ENCODE peak calls at places on chromosomes 1 and 21, in seven cellular contexts. One of them, this sample, is unnamed.

GRCh38 chr1:15153842-15154479 is 414 bp downstream of the TMEM51 start:
- DNase-seq in testis: peak
- DNase-seq in HCT116: no peak
- DNase-seq in left ventricle myocardium inferior: peak
- DNase-seq in Panc1: no peak
- DNase-seq in breast epithelium: no peak
- DNase-seq in WERI-Rb-1: peak
- DNase-seq in this sample: no peak

GRCh38 chr1:94083653-94084052 is 37.3 kb downstream of the ABCA4 start:
- DNase-seq in testis: no peak
- DNase-seq in Panc1: no peak
- DNase-seq in left ventricle myocardium inferior: no peak
- DNase-seq in WERI-Rb-1: no peak
- DNase-seq in breast epithelium: no peak
- DNase-seq in HCT116: no peak
- DNase-seq in this sample: no peak

GRCh38 chr1:117262976-117263375 is 52.2 kb upstream of the VTCN1 start:
- DNase-seq in HCT116: no peak
- DNase-seq in testis: no peak
- DNase-seq in Panc1: no peak
- DNase-seq in breast epithelium: no peak
- DNase-seq in left ventricle myocardium inferior: no peak
- DNase-seq in WERI-Rb-1: no peak
- DNase-seq in this sample: no peak

GRCh38 chr21:45952974-45953373 is 28.6 kb upstream of the COL6A1 start:
- DNase-seq in WERI-Rb-1: no peak
- DNase-seq in left ventricle myocardium inferior: no peak
- DNase-seq in HCT116: no peak
- DNase-seq in testis: no peak
- DNase-seq in breast epithelium: no peak
- DNase-seq in Panc1: no peak
- DNase-seq in this sample: no peak

GRCh38 chr1:35605882-35606182 is 32.7 kb downstream of the TFAP2E start:
- DNase-seq in Panc1: no peak
- DNase-seq in WERI-Rb-1: no peak
- DNase-seq in left ventricle myocardium inferior: no peak
- DNase-seq in testis: no peak
- DNase-seq in HCT116: no peak
- DNase-seq in breast epithelium: no peak
- DNase-seq in this sample: no peak

GRCh38 chr1:161013104-161013590 is 7.8 kb downstream of the F11R start:
- DNase-seq in WERI-Rb-1: no peak
- DNase-seq in Panc1: no peak
- DNase-seq in left ventricle myocardium inferior: no peak
- DNase-seq in HCT116: no peak
- DNase-seq in breast epithelium: no peak
- DNase-seq in testis: no peak
- DNase-seq in this sample: no peak

GRCh38 chr1:116453906-116454305 is 80.9 kb downstream of the ATP1A1 start:
- DNase-seq in Panc1: no peak
- DNase-seq in HCT116: no peak
- DNase-seq in breast epithelium: no peak
- DNase-seq in testis: no peak
- DNase-seq in WERI-Rb-1: no peak
- DNase-seq in left ventricle myocardium inferior: no peak
- DNase-seq in this sample: no peak

GRCh38 chr1:191343816-191344215 is 814.4 kb upstream of the RGS18 start:
- DNase-seq in HCT116: no peak
- DNase-seq in Panc1: no peak
- DNase-seq in left ventricle myocardium inferior: no peak
- DNase-seq in testis: no peak
- DNase-seq in breast epithelium: no peak
- DNase-seq in WERI-Rb-1: no peak
- DNase-seq in this sample: peak

GRCh38 chr1:105072850-105073249 is 1323.2 kb downstream of the AMY1C start:
- DNase-seq in WERI-Rb-1: no peak
- DNase-seq in breast epithelium: no peak
- DNase-seq in left ventricle myocardium inferior: no peak
- DNase-seq in HCT116: no peak
- DNase-seq in testis: no peak
- DNase-seq in Panc1: no peak
- DNase-seq in this sample: no peak

GRCh38 chr1:54800041-54800898 is 853 bp downstream of the TTC22 start:
- DNase-seq in breast epithelium: no peak
- DNase-seq in left ventricle myocardium inferior: no peak
- DNase-seq in HCT116: no peak
- DNase-seq in testis: no peak
- DNase-seq in WERI-Rb-1: no peak
- DNase-seq in Panc1: no peak
- DNase-seq in this sample: no peak

GRCh38 chr1:246580497-246581047 is 14.3 kb downstream of the CNST start:
- DNase-seq in HCT116: no peak
- DNase-seq in breast epithelium: no peak
- DNase-seq in left ventricle myocardium inferior: no peak
- DNase-seq in Panc1: no peak
- DNase-seq in WERI-Rb-1: no peak
- DNase-seq in testis: no peak
- DNase-seq in this sample: no peak

GRCh38 chr1:229434005-229434640 is at the start of gene ACTA1:
- DNase-seq in WERI-Rb-1: no peak
- DNase-seq in testis: no peak
- DNase-seq in left ventricle myocardium inferior: peak
- DNase-seq in Panc1: no peak
- DNase-seq in HCT116: no peak
- DNase-seq in breast epithelium: no peak
- DNase-seq in this sample: no peak

GRCh38 chr1:232422901-232423300 is 207.0 kb downstream of the SIPA1L2 start:
- DNase-seq in testis: no peak
- DNase-seq in HCT116: no peak
- DNase-seq in WERI-Rb-1: no peak
- DNase-seq in left ventricle myocardium inferior: no peak
- DNase-seq in Panc1: no peak
- DNase-seq in breast epithelium: no peak
- DNase-seq in this sample: no peak

GRCh38 chr1:54748094-54748835 is 16.1 kb downstream of the PARS2 start:
- DNase-seq in Panc1: no peak
- DNase-seq in breast epithelium: no peak
- DNase-seq in left ventricle myocardium inferior: no peak
- DNase-seq in WERI-Rb-1: no peak
- DNase-seq in testis: no peak
- DNase-seq in HCT116: no peak
- DNase-seq in this sample: no peak

GRCh38 chr1:32338637-32339145 is 2.7 kb upstream of the MARCKSL1 start:
- DNase-seq in testis: no peak
- DNase-seq in WERI-Rb-1: no peak
- DNase-seq in HCT116: no peak
- DNase-seq in Panc1: no peak
- DNase-seq in breast epithelium: no peak
- DNase-seq in left ventricle myocardium inferior: no peak
- DNase-seq in this sample: no peak

GRCh38 chr1:110211503-110212164 is 1.5 kb downstream of the KCNC4 start:
- DNase-seq in WERI-Rb-1: no peak
- DNase-seq in breast epithelium: no peak
- DNase-seq in left ventricle myocardium inferior: no peak
- DNase-seq in Panc1: no peak
- DNase-seq in HCT116: no peak
- DNase-seq in testis: peak
- DNase-seq in this sample: no peak

GRCh38 chr1:15089244-15089992 is 64.1 kb upstream of the TMEM51 start:
- DNase-seq in HCT116: no peak
- DNase-seq in testis: no peak
- DNase-seq in Panc1: no peak
- DNase-seq in WERI-Rb-1: no peak
- DNase-seq in left ventricle myocardium inferior: no peak
- DNase-seq in breast epithelium: peak
- DNase-seq in this sample: no peak

DNA sequence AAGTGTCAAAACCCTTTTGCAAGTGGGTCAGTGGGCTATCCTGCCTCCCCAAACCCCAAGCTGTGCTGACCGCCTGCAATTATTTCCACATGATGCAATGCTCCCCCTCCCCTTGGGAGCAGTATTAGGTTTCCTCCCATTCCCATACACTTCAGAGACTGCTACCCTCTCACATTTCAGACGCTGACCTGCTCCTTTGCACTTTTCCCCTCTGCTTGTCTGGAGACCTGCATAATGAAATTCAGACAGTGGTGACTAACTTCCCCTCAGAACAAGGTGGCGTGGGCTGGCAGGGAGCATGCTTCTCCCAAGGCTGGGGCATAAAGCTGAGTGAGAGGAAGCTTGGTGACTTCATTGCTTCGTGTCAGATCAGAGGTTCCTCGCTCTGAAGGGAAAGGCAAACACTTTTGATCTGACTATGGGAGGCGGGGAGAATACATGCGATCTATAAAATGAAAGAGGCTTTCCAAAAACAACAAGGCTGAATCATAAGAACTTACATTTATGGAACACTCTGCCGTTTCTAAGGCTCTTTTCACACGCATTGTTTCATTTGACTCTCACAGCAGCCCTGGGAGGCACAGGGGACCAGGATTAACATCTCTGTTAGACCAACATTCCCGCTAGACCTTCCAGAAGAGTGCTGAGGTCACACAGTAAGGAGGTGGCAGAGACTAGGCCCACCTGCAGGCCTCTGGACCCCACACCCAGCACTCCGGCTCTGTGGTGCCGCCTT is 27.5 kb upstream of the ROR1 start:
- DNase-seq in WERI-Rb-1: no peak
- DNase-seq in testis: no peak
- DNase-seq in HCT116: no peak
- DNase-seq in Panc1: no peak
- DNase-seq in breast epithelium: no peak
- DNase-seq in left ventricle myocardium inferior: no peak
- DNase-seq in this sample: peak
- H3K27ac ChIP-seq in WERI-Rb-1: no peak
- H3K27ac ChIP-seq in testis: no peak
- H3K27ac ChIP-seq in HCT116: no peak
- H3K27ac ChIP-seq in Panc1: peak
- H3K27ac ChIP-seq in breast epithelium: no peak
- H3K27ac ChIP-seq in left ventricle myocardium inferior: no peak
- H3K27ac ChIP-seq in this sample: peak

GRCh38 chr1:4172659-4173599 is 272.9 kb upstream of the C1orf174 start:
- DNase-seq in left ventricle myocardium inferior: no peak
- DNase-seq in WERI-Rb-1: peak
- DNase-seq in breast epithelium: peak
- DNase-seq in HCT116: peak
- DNase-seq in testis: peak
- DNase-seq in Panc1: no peak
- DNase-seq in this sample: no peak
- TF ChIP-seq CTCF in left ventricle myocardium inferior: no peak
- TF ChIP-seq CTCF in WERI-Rb-1: peak
- TF ChIP-seq CTCF in breast epithelium: no peak
- TF ChIP-seq CTCF in HCT116: peak
- TF ChIP-seq CTCF in testis: no peak
- TF ChIP-seq CTCF in Panc1: no peak
- TF ChIP-seq CTCF in this sample: no peak

GRCh38 chr1:8458607-8459006 is 140.7 kb downstream of the SLC45A1 start:
- DNase-seq in HCT116: no peak
- DNase-seq in Panc1: no peak
- DNase-seq in breast epithelium: no peak
- DNase-seq in left ventricle myocardium inferior: no peak
- DNase-seq in WERI-Rb-1: no peak
- DNase-seq in testis: no peak
- DNase-seq in this sample: no peak

GRCh38 chr1:8457771-8458409 is 140.0 kb downstream of the SLC45A1 start:
- DNase-seq in HCT116: no peak
- DNase-seq in Panc1: no peak
- DNase-seq in left ventricle myocardium inferior: no peak
- DNase-seq in WERI-Rb-1: no peak
- DNase-seq in breast epithelium: no peak
- DNase-seq in testis: no peak
- DNase-seq in this sample: no peak

GRCh38 chr1:8456991-8457390 is 139.1 kb downstream of the SLC45A1 start:
- DNase-seq in testis: no peak
- DNase-seq in breast epithelium: no peak
- DNase-seq in left ventricle myocardium inferior: no peak
- DNase-seq in Panc1: no peak
- DNase-seq in HCT116: no peak
- DNase-seq in WERI-Rb-1: no peak
- DNase-seq in this sample: no peak

GRCh38 chr1:8455700-8456305 is 137.9 kb downstream of the SLC45A1 start:
- DNase-seq in WERI-Rb-1: no peak
- DNase-seq in Panc1: no peak
- DNase-seq in testis: no peak
- DNase-seq in left ventricle myocardium inferior: no peak
- DNase-seq in HCT116: no peak
- DNase-seq in breast epithelium: no peak
- DNase-seq in this sample: no peak

DNA sequence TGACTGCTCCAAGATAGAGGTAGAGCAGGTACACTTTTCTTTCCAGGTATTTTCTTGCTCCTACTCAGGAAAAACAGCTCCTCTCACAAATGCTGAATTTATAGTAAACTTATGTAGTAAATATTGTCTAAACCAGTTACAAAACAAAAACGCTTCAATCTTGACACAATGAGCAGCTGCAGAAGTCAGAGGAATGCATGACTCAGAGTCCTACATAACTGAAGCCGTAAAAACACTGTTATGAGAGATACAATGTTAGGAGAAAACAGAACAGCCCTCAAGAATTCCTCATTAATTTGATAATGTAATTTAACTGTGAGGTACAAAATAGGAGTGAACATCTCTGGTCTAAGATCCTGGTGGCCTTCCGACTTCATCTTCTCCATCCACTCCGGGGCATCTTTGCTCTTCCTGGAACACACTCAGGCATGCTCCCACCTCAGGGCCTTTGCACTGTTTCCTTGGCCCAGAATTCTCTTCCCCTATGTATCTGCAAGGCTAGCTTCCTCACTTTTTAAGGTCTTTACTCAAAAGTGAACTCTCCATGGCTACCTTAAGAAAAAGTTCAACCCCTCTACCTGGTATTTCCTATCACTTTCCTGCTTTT is 138.5 kb downstream of the SLC45A1 start:
- DNase-seq in testis: no peak
- DNase-seq in breast epithelium: no peak
- DNase-seq in HCT116: no peak
- DNase-seq in left ventricle myocardium inferior: no peak
- DNase-seq in Panc1: no peak
- DNase-seq in WERI-Rb-1: no peak
- DNase-seq in this sample: no peak
- H3K27ac ChIP-seq in testis: no peak
- H3K27ac ChIP-seq in breast epithelium: peak
- H3K27ac ChIP-seq in HCT116: no peak
- H3K27ac ChIP-seq in left ventricle myocardium inferior: peak
- H3K27ac ChIP-seq in Panc1: peak
- H3K27ac ChIP-seq in WERI-Rb-1: no peak
- H3K27ac ChIP-seq in this sample: peak

DNA sequence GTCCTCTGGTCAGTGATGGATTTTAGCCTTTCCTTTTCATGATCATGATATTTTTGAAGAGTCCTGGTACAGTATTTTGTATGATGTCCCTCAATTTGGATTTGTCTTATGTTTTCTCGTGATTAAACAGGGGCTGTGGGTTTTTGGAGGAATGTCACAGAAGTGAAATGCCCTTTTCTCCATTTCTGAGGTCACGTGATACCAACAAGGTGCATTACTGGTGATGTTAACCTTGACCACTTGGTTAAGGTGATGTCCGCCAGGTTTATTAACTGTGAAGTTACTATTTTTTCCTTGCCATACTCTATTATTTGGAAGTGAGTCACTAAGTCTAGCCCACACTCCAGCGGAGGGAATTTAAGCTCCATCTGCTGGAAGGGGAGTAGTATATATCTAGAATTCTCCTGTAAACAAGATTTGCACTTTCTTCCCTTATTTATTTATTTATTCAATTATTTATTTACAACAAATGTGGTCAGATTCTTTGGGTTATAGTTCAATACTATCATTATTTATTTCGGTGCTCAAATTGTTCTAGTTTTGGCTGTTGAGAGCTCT is 123.4 kb downstream of the HIVEP3 start:
- DNase-seq in testis: no peak
- DNase-seq in breast epithelium: no peak
- DNase-seq in HCT116: peak
- DNase-seq in left ventricle myocardium inferior: no peak
- DNase-seq in Panc1: no peak
- DNase-seq in WERI-Rb-1: no peak
- DNase-seq in this sample: no peak
- TF ChIP-seq CTCF in testis: no peak
- TF ChIP-seq CTCF in breast epithelium: no peak
- TF ChIP-seq CTCF in HCT116: peak
- TF ChIP-seq CTCF in left ventricle myocardium inferior: peak
- TF ChIP-seq CTCF in Panc1: no peak
- TF ChIP-seq CTCF in WERI-Rb-1: no peak
- TF ChIP-seq CTCF in this sample: peak